ENCODE peak calls at places on chromosomes 5 and 9, in six cellular contexts. One of them, this sample, is unnamed.

GRCh38 chr9:135586601-135587109 is 25.1 kb downstream of the PAEP start:
- DNase-seq in stomach: no peak
- DNase-seq in HepG2: no peak
- DNase-seq in sigmoid colon: peak
- DNase-seq in A549: no peak
- DNase-seq in GM12878: no peak
- DNase-seq in this sample: peak

GRCh38 chr9:14746655-14747054 is 24.1 kb upstream of the CER1 start:
- DNase-seq in GM12878: no peak
- DNase-seq in stomach: no peak
- DNase-seq in A549: no peak
- DNase-seq in HepG2: no peak
- DNase-seq in sigmoid colon: no peak
- DNase-seq in this sample: no peak

GRCh38 chr9:79812099-79812498 is 240.3 kb downstream of the TLE4 start:
- DNase-seq in stomach: no peak
- DNase-seq in HepG2: no peak
- DNase-seq in A549: no peak
- DNase-seq in GM12878: no peak
- DNase-seq in sigmoid colon: no peak
- DNase-seq in this sample: no peak

GRCh38 chr5:87754009-87754757 is 341.5 kb upstream of the CCNH start:
- DNase-seq in GM12878: no peak
- DNase-seq in A549: no peak
- DNase-seq in HepG2: no peak
- DNase-seq in sigmoid colon: no peak
- DNase-seq in stomach: no peak
- DNase-seq in this sample: no peak

GRCh38 chr5:157383151-157383810 is 76.7 kb upstream of the NIPAL4 start:
- DNase-seq in stomach: no peak
- DNase-seq in sigmoid colon: no peak
- DNase-seq in A549: no peak
- DNase-seq in HepG2: no peak
- DNase-seq in GM12878: no peak
- DNase-seq in this sample: no peak

GRCh38 chr5:136038635-136039034 is 9.8 kb downstream of the TGFBI start:
- DNase-seq in sigmoid colon: no peak
- DNase-seq in GM12878: no peak
- DNase-seq in stomach: no peak
- DNase-seq in HepG2: no peak
- DNase-seq in A549: no peak
- DNase-seq in this sample: no peak

GRCh38 chr9:28389411-28389810 is 816.1 kb upstream of the C9orf72 start:
- DNase-seq in sigmoid colon: no peak
- DNase-seq in A549: no peak
- DNase-seq in GM12878: no peak
- DNase-seq in stomach: no peak
- DNase-seq in HepG2: no peak
- DNase-seq in this sample: no peak

GRCh38 chr5:96752341-96753016 is 55.3 kb downstream of the ERAP1 start:
- DNase-seq in sigmoid colon: no peak
- DNase-seq in stomach: no peak
- DNase-seq in GM12878: no peak
- DNase-seq in A549: peak
- DNase-seq in HepG2: peak
- DNase-seq in this sample: no peak

GRCh38 chr5:154258531-154259217 is 68.1 kb downstream of the GALNT10 start:
- DNase-seq in A549: no peak
- DNase-seq in HepG2: peak
- DNase-seq in sigmoid colon: no peak
- DNase-seq in stomach: no peak
- DNase-seq in GM12878: no peak
- DNase-seq in this sample: no peak

GRCh38 chr9:133113928-133114351 is 7.1 kb downstream of the RALGDS start:
- DNase-seq in sigmoid colon: peak
- DNase-seq in stomach: no peak
- DNase-seq in GM12878: no peak
- DNase-seq in HepG2: no peak
- DNase-seq in A549: no peak
- DNase-seq in this sample: peak

GRCh38 chr5:93349613-93350012 is 231.4 kb downstream of the NR2F1-AS1 start:
- DNase-seq in HepG2: no peak
- DNase-seq in sigmoid colon: no peak
- DNase-seq in A549: no peak
- DNase-seq in GM12878: no peak
- DNase-seq in stomach: no peak
- DNase-seq in this sample: no peak

GRCh38 chr5:73856972-73857371 is 231.0 kb downstream of the ARHGEF28 start:
- DNase-seq in stomach: no peak
- DNase-seq in GM12878: no peak
- DNase-seq in sigmoid colon: no peak
- DNase-seq in HepG2: no peak
- DNase-seq in A549: no peak
- DNase-seq in this sample: no peak

GRCh38 chr5:759781-760362 is 24.7 kb downstream of the ZDHHC11B start:
- DNase-seq in stomach: peak
- DNase-seq in A549: no peak
- DNase-seq in HepG2: no peak
- DNase-seq in GM12878: no peak
- DNase-seq in sigmoid colon: peak
- DNase-seq in this sample: peak

GRCh38 chr5:87298687-87299362 is 31.1 kb downstream of the RASA1 start:
- DNase-seq in HepG2: no peak
- DNase-seq in sigmoid colon: no peak
- DNase-seq in GM12878: no peak
- DNase-seq in A549: no peak
- DNase-seq in stomach: no peak
- DNase-seq in this sample: no peak

GRCh38 chr5:95725937-95726810 is 5.0 kb upstream of the RHOBTB3 start:
- DNase-seq in stomach: no peak
- DNase-seq in sigmoid colon: no peak
- DNase-seq in A549: no peak
- DNase-seq in HepG2: no peak
- DNase-seq in GM12878: no peak
- DNase-seq in this sample: no peak

GRCh38 chr9:96256800-96257199 is 45.2 kb downstream of the HSD17B3 start:
- DNase-seq in GM12878: no peak
- DNase-seq in A549: no peak
- DNase-seq in stomach: no peak
- DNase-seq in sigmoid colon: no peak
- DNase-seq in HepG2: peak
- DNase-seq in this sample: no peak
- TF ChIP-seq EP300 in GM12878: no peak
- TF ChIP-seq EP300 in A549: no peak
- TF ChIP-seq EP300 in stomach: no peak
- TF ChIP-seq EP300 in sigmoid colon: no peak
- TF ChIP-seq EP300 in HepG2: no peak
- TF ChIP-seq EP300 in this sample: no peak

GRCh38 chr9:85941617-85941930 is 628 bp downstream of the NAA35 start:
- DNase-seq in sigmoid colon: no peak
- DNase-seq in stomach: no peak
- DNase-seq in A549: no peak
- DNase-seq in HepG2: no peak
- DNase-seq in GM12878: no peak
- DNase-seq in this sample: no peak

GRCh38 chr9:85941966-85942912 is 1.3 kb downstream of the NAA35 start:
- DNase-seq in stomach: no peak
- DNase-seq in sigmoid colon: no peak
- DNase-seq in HepG2: no peak
- DNase-seq in GM12878: no peak
- DNase-seq in A549: no peak
- DNase-seq in this sample: no peak

GRCh38 chr9:85942913-85943729 is 2.2 kb downstream of the NAA35 start:
- DNase-seq in sigmoid colon: no peak
- DNase-seq in stomach: no peak
- DNase-seq in GM12878: no peak
- DNase-seq in A549: no peak
- DNase-seq in HepG2: no peak
- DNase-seq in this sample: no peak

GRCh38 chr9:85940832-85941616 is at the start of gene NAA35:
- DNase-seq in A549: peak
- DNase-seq in GM12878: peak
- DNase-seq in sigmoid colon: peak
- DNase-seq in stomach: peak
- DNase-seq in HepG2: peak
- DNase-seq in this sample: peak

GRCh38 chr9:85940275-85940831 is 593 bp upstream of the NAA35 start:
- DNase-seq in A549: peak
- DNase-seq in sigmoid colon: no peak
- DNase-seq in stomach: no peak
- DNase-seq in GM12878: no peak
- DNase-seq in HepG2: no peak
- DNase-seq in this sample: no peak
- TF ChIP-seq POLR2A in A549: peak
- TF ChIP-seq POLR2A in sigmoid colon: no peak
- TF ChIP-seq POLR2A in stomach: peak
- TF ChIP-seq POLR2A in GM12878: peak
- TF ChIP-seq POLR2A in HepG2: peak
- TF ChIP-seq POLR2A in this sample: peak

DNA sequence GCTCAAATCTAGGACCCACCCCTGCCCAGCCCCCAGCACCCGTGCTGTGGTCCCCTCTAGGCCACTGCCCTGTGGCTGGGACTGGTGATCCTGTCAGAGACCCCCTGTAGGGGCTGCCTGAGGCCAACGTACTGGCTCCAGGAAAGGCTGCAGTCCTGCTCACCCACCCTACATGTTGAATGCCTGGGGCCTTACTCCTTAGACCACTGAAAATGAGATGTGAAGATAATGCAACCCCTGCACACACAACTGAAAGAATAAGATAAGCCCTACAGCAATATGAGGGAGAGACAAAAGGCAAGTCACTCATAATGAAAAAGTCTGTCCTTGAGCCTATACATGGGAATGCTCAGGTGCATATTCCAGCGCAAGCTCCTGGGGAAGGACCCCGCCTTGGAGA is 12.7 kb upstream of the WNK2 start:
- DNase-seq in sigmoid colon: no peak
- DNase-seq in HepG2: no peak
- DNase-seq in GM12878: no peak
- DNase-seq in A549: no peak
- DNase-seq in stomach: no peak
- DNase-seq in this sample: no peak
- TF ChIP-seq EP300 in sigmoid colon: no peak
- TF ChIP-seq EP300 in HepG2: no peak
- TF ChIP-seq EP300 in GM12878: no peak
- TF ChIP-seq EP300 in A549: no peak
- TF ChIP-seq EP300 in stomach: no peak
- TF ChIP-seq EP300 in this sample: no peak

GRCh38 chr5:37248970-37249819 is at the start of gene CPLANE1:
- DNase-seq in stomach: peak
- DNase-seq in A549: peak
- DNase-seq in GM12878: peak
- DNase-seq in HepG2: peak
- DNase-seq in sigmoid colon: peak
- DNase-seq in this sample: peak
- TF ChIP-seq POLR2A in stomach: no peak
- TF ChIP-seq POLR2A in A549: peak
- TF ChIP-seq POLR2A in GM12878: peak
- TF ChIP-seq POLR2A in HepG2: peak
- TF ChIP-seq POLR2A in sigmoid colon: peak
- TF ChIP-seq POLR2A in this sample: no peak

GRCh38 chr5:115298811-115299210 is 2.4 kb upstream of the CCDC112 start:
- DNase-seq in stomach: no peak
- DNase-seq in GM12878: no peak
- DNase-seq in sigmoid colon: no peak
- DNase-seq in A549: no peak
- DNase-seq in HepG2: no peak
- DNase-seq in this sample: no peak
- TF ChIP-seq EP300 in stomach: no peak
- TF ChIP-seq EP300 in GM12878: no peak
- TF ChIP-seq EP300 in sigmoid colon: no peak
- TF ChIP-seq EP300 in A549: no peak
- TF ChIP-seq EP300 in HepG2: no peak
- TF ChIP-seq EP300 in this sample: no peak

DNA sequence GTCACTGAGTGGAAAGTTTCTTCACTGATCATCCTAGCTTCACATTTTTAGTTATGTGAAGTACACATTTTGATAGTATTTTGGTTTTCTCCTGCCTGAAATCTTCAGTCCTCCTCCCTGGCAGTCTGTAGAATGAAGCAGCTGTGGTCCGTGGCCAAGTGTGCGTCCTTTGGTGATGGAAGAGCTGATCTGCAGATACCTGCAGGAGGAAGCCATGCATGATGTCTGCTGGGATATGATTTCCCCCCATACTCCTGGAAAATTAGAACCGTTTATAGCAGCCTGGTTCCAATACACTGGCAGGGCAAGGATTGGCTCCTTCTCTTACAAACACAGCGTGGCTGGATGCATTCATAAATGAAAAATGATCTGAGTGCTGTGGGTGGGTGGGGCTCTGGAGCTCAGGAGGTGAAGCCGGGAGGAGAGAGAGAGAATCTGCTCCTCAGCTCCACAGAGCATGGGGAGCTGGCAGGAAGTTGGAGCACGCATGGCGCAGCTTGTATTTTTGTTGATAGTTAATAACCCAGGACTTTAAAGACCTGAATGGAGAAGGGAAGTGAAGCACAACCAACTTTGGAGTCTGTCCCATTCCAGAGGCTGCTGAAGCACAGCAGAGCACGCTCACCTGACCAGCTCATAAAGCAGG is 238.3 kb downstream of the GOLPH3 start:
- DNase-seq in GM12878: no peak
- DNase-seq in sigmoid colon: no peak
- DNase-seq in A549: no peak
- DNase-seq in HepG2: no peak
- DNase-seq in stomach: peak
- DNase-seq in this sample: no peak
- TF ChIP-seq POLR2A in GM12878: no peak
- TF ChIP-seq POLR2A in sigmoid colon: no peak
- TF ChIP-seq POLR2A in A549: no peak
- TF ChIP-seq POLR2A in HepG2: no peak
- TF ChIP-seq POLR2A in stomach: no peak
- TF ChIP-seq POLR2A in this sample: no peak

GRCh38 chr9:71743217-71743705 is 25.1 kb downstream of the CEMIP2 start:
- DNase-seq in stomach: no peak
- DNase-seq in GM12878: no peak
- DNase-seq in sigmoid colon: no peak
- DNase-seq in A549: no peak
- DNase-seq in HepG2: no peak
- DNase-seq in this sample: no peak

GRCh38 chr9:71740199-71740598 is 28.1 kb downstream of the CEMIP2 start:
- DNase-seq in HepG2: no peak
- DNase-seq in GM12878: no peak
- DNase-seq in stomach: no peak
- DNase-seq in sigmoid colon: no peak
- DNase-seq in A549: peak
- DNase-seq in this sample: no peak

GRCh38 chr9:71742703-71743102 is 25.6 kb downstream of the CEMIP2 start:
- DNase-seq in HepG2: no peak
- DNase-seq in stomach: no peak
- DNase-seq in sigmoid colon: no peak
- DNase-seq in GM12878: no peak
- DNase-seq in A549: no peak
- DNase-seq in this sample: no peak

GRCh38 chr9:71743884-71744283 is 24.4 kb downstream of the CEMIP2 start:
- DNase-seq in sigmoid colon: no peak
- DNase-seq in A549: no peak
- DNase-seq in GM12878: no peak
- DNase-seq in HepG2: no peak
- DNase-seq in stomach: no peak
- DNase-seq in this sample: no peak

GRCh38 chr9:71741841-71742648 is 26.3 kb downstream of the CEMIP2 start:
- DNase-seq in HepG2: peak
- DNase-seq in stomach: peak
- DNase-seq in sigmoid colon: no peak
- DNase-seq in GM12878: no peak
- DNase-seq in A549: no peak
- DNase-seq in this sample: no peak
- TF ChIP-seq EP300 in HepG2: no peak
- TF ChIP-seq EP300 in stomach: no peak
- TF ChIP-seq EP300 in sigmoid colon: no peak
- TF ChIP-seq EP300 in GM12878: no peak
- TF ChIP-seq EP300 in A549: peak
- TF ChIP-seq EP300 in this sample: no peak

This sample was measured in suprapubic skin.